ENCODE peak calls at places on chromosomes 11 and 22, in seven cellular contexts. One of them, this sample, is unnamed.
A peak's percentile ranks its signal among the peaks of the same experiment; 100 is the strongest.

GRCh38 chr11:6622261-6623171 is 3.3 kb upstream of the TPP1 start:
- DNase-seq in stimulated activated CD4-positive, alpha-beta T cell treated with anti-CD3 and anti-CD28 coated beads, Interleukin-15, amount 100 ng/mL, for 1 hour: no peak
- DNase-seq in activated effector memory CD4-positive, alpha-beta T cell treated with Interleukin-2 at 50 U/mL for 16 hours: no peak
- DNase-seq in dorsolateral prefrontal cortex: no peak
- DNase-seq in activated CD8-positive, alpha-beta memory T cell treated with anti-CD3 and anti-CD28 coated beads for 4 hours: no peak
- DNase-seq in neural crest cell: no peak
- DNase-seq in CD8-positive, alpha-beta memory T cell: no peak
- DNase-seq in this sample: no peak

GRCh38 chr11:128328955-128329551 is 258.3 kb downstream of the ETS1 start:
- DNase-seq in neural crest cell: no peak
- DNase-seq in activated CD8-positive, alpha-beta memory T cell treated with anti-CD3 and anti-CD28 coated beads for 4 hours: no peak
- DNase-seq in CD8-positive, alpha-beta memory T cell: peak; percentile 58
- DNase-seq in stimulated activated CD4-positive, alpha-beta T cell treated with anti-CD3 and anti-CD28 coated beads, Interleukin-15, amount 100 ng/mL, for 1 hour: no peak
- DNase-seq in dorsolateral prefrontal cortex: no peak
- DNase-seq in activated effector memory CD4-positive, alpha-beta T cell treated with Interleukin-2 at 50 U/mL for 16 hours: no peak
- DNase-seq in this sample: no peak

GRCh38 chr11:44607987-44608386 is 42.5 kb downstream of the CD82 start:
- DNase-seq in stimulated activated CD4-positive, alpha-beta T cell treated with anti-CD3 and anti-CD28 coated beads, Interleukin-15, amount 100 ng/mL, for 1 hour: no peak
- DNase-seq in dorsolateral prefrontal cortex: no peak
- DNase-seq in CD8-positive, alpha-beta memory T cell: no peak
- DNase-seq in activated effector memory CD4-positive, alpha-beta T cell treated with Interleukin-2 at 50 U/mL for 16 hours: no peak
- DNase-seq in activated CD8-positive, alpha-beta memory T cell treated with anti-CD3 and anti-CD28 coated beads for 4 hours: no peak
- DNase-seq in neural crest cell: no peak
- DNase-seq in this sample: no peak

GRCh38 chr11:68974421-68975194 is 6.2 kb downstream of the MRGPRD start:
- DNase-seq in activated effector memory CD4-positive, alpha-beta T cell treated with Interleukin-2 at 50 U/mL for 16 hours: no peak
- DNase-seq in dorsolateral prefrontal cortex: peak; percentile 9
- DNase-seq in neural crest cell: no peak
- DNase-seq in activated CD8-positive, alpha-beta memory T cell treated with anti-CD3 and anti-CD28 coated beads for 4 hours: no peak
- DNase-seq in CD8-positive, alpha-beta memory T cell: peak; percentile 26
- DNase-seq in stimulated activated CD4-positive, alpha-beta T cell treated with anti-CD3 and anti-CD28 coated beads, Interleukin-15, amount 100 ng/mL, for 1 hour: no peak
- DNase-seq in this sample: peak; percentile 61

GRCh38 chr22:43388420-43388851 is 23.4 kb upstream of the MPPED1 start:
- DNase-seq in neural crest cell: peak; percentile 93
- DNase-seq in stimulated activated CD4-positive, alpha-beta T cell treated with anti-CD3 and anti-CD28 coated beads, Interleukin-15, amount 100 ng/mL, for 1 hour: peak; percentile 48
- DNase-seq in activated effector memory CD4-positive, alpha-beta T cell treated with Interleukin-2 at 50 U/mL for 16 hours: peak; percentile 49
- DNase-seq in dorsolateral prefrontal cortex: peak; percentile 80
- DNase-seq in activated CD8-positive, alpha-beta memory T cell treated with anti-CD3 and anti-CD28 coated beads for 4 hours: peak; percentile 50
- DNase-seq in CD8-positive, alpha-beta memory T cell: peak; percentile 81
- DNase-seq in this sample: peak; percentile 87

GRCh38 chr11:73414977-73415492 is 38.8 kb downstream of the RELT start:
- DNase-seq in dorsolateral prefrontal cortex: no peak
- DNase-seq in neural crest cell: no peak
- DNase-seq in activated effector memory CD4-positive, alpha-beta T cell treated with Interleukin-2 at 50 U/mL for 16 hours: no peak
- DNase-seq in stimulated activated CD4-positive, alpha-beta T cell treated with anti-CD3 and anti-CD28 coated beads, Interleukin-15, amount 100 ng/mL, for 1 hour: no peak
- DNase-seq in CD8-positive, alpha-beta memory T cell: no peak
- DNase-seq in activated CD8-positive, alpha-beta memory T cell treated with anti-CD3 and anti-CD28 coated beads for 4 hours: no peak
- DNase-seq in this sample: no peak

GRCh38 chr22:17733484-17733883 is 40.8 kb downstream of the BID start:
- DNase-seq in activated effector memory CD4-positive, alpha-beta T cell treated with Interleukin-2 at 50 U/mL for 16 hours: no peak
- DNase-seq in stimulated activated CD4-positive, alpha-beta T cell treated with anti-CD3 and anti-CD28 coated beads, Interleukin-15, amount 100 ng/mL, for 1 hour: no peak
- DNase-seq in CD8-positive, alpha-beta memory T cell: no peak
- DNase-seq in dorsolateral prefrontal cortex: no peak
- DNase-seq in neural crest cell: no peak
- DNase-seq in activated CD8-positive, alpha-beta memory T cell treated with anti-CD3 and anti-CD28 coated beads for 4 hours: no peak
- DNase-seq in this sample: no peak

GRCh38 chr22:40411506-40411861 is 41.1 kb downstream of the SGSM3 start:
- DNase-seq in activated CD8-positive, alpha-beta memory T cell treated with anti-CD3 and anti-CD28 coated beads for 4 hours: no peak
- DNase-seq in dorsolateral prefrontal cortex: no peak
- DNase-seq in neural crest cell: no peak
- DNase-seq in activated effector memory CD4-positive, alpha-beta T cell treated with Interleukin-2 at 50 U/mL for 16 hours: no peak
- DNase-seq in CD8-positive, alpha-beta memory T cell: no peak
- DNase-seq in stimulated activated CD4-positive, alpha-beta T cell treated with anti-CD3 and anti-CD28 coated beads, Interleukin-15, amount 100 ng/mL, for 1 hour: no peak
- DNase-seq in this sample: no peak

GRCh38 chr22:24427500-24428164 is at the start of gene ADORA2A:
- DNase-seq in activated effector memory CD4-positive, alpha-beta T cell treated with Interleukin-2 at 50 U/mL for 16 hours: peak; percentile 74
- DNase-seq in CD8-positive, alpha-beta memory T cell: peak; percentile 95
- DNase-seq in dorsolateral prefrontal cortex: no peak
- DNase-seq in activated CD8-positive, alpha-beta memory T cell treated with anti-CD3 and anti-CD28 coated beads for 4 hours: peak; percentile 68
- DNase-seq in neural crest cell: no peak
- DNase-seq in stimulated activated CD4-positive, alpha-beta T cell treated with anti-CD3 and anti-CD28 coated beads, Interleukin-15, amount 100 ng/mL, for 1 hour: peak; percentile 64
- DNase-seq in this sample: peak; percentile 77

GRCh38 chr11:844693-845644 is 2.3 kb downstream of the TSPAN4 start:
- DNase-seq in activated CD8-positive, alpha-beta memory T cell treated with anti-CD3 and anti-CD28 coated beads for 4 hours: no peak
- DNase-seq in activated effector memory CD4-positive, alpha-beta T cell treated with Interleukin-2 at 50 U/mL for 16 hours: no peak
- DNase-seq in dorsolateral prefrontal cortex: no peak
- DNase-seq in CD8-positive, alpha-beta memory T cell: no peak
- DNase-seq in neural crest cell: peak; percentile 64
- DNase-seq in stimulated activated CD4-positive, alpha-beta T cell treated with anti-CD3 and anti-CD28 coated beads, Interleukin-15, amount 100 ng/mL, for 1 hour: no peak
- DNase-seq in this sample: peak; percentile 81

GRCh38 chr22:35552186-35552842 is 11.7 kb downstream of the RASD2 start:
- DNase-seq in activated CD8-positive, alpha-beta memory T cell treated with anti-CD3 and anti-CD28 coated beads for 4 hours: peak; percentile 53
- DNase-seq in neural crest cell: peak; percentile 61
- DNase-seq in CD8-positive, alpha-beta memory T cell: peak; percentile 86
- DNase-seq in activated effector memory CD4-positive, alpha-beta T cell treated with Interleukin-2 at 50 U/mL for 16 hours: peak; percentile 69
- DNase-seq in stimulated activated CD4-positive, alpha-beta T cell treated with anti-CD3 and anti-CD28 coated beads, Interleukin-15, amount 100 ng/mL, for 1 hour: peak; percentile 67
- DNase-seq in dorsolateral prefrontal cortex: no peak
- DNase-seq in this sample: peak; percentile 87

GRCh38 chr11:121634889-121635288 is 182.1 kb upstream of the SORL1-AS1 start:
- DNase-seq in stimulated activated CD4-positive, alpha-beta T cell treated with anti-CD3 and anti-CD28 coated beads, Interleukin-15, amount 100 ng/mL, for 1 hour: no peak
- DNase-seq in activated effector memory CD4-positive, alpha-beta T cell treated with Interleukin-2 at 50 U/mL for 16 hours: no peak
- DNase-seq in neural crest cell: no peak
- DNase-seq in dorsolateral prefrontal cortex: no peak
- DNase-seq in CD8-positive, alpha-beta memory T cell: no peak
- DNase-seq in activated CD8-positive, alpha-beta memory T cell treated with anti-CD3 and anti-CD28 coated beads for 4 hours: no peak
- DNase-seq in this sample: no peak

GRCh38 chr11:13972033-13972910 is 9.7 kb downstream of the SPON1 start:
- DNase-seq in activated effector memory CD4-positive, alpha-beta T cell treated with Interleukin-2 at 50 U/mL for 16 hours: no peak
- DNase-seq in CD8-positive, alpha-beta memory T cell: no peak
- DNase-seq in neural crest cell: no peak
- DNase-seq in activated CD8-positive, alpha-beta memory T cell treated with anti-CD3 and anti-CD28 coated beads for 4 hours: no peak
- DNase-seq in stimulated activated CD4-positive, alpha-beta T cell treated with anti-CD3 and anti-CD28 coated beads, Interleukin-15, amount 100 ng/mL, for 1 hour: no peak
- DNase-seq in dorsolateral prefrontal cortex: no peak
- DNase-seq in this sample: no peak

GRCh38 chr11:120929664-120930154 is 94.2 kb upstream of the TBCEL start:
- DNase-seq in dorsolateral prefrontal cortex: no peak
- DNase-seq in activated effector memory CD4-positive, alpha-beta T cell treated with Interleukin-2 at 50 U/mL for 16 hours: no peak
- DNase-seq in CD8-positive, alpha-beta memory T cell: no peak
- DNase-seq in neural crest cell: peak; percentile 59
- DNase-seq in stimulated activated CD4-positive, alpha-beta T cell treated with anti-CD3 and anti-CD28 coated beads, Interleukin-15, amount 100 ng/mL, for 1 hour: no peak
- DNase-seq in activated CD8-positive, alpha-beta memory T cell treated with anti-CD3 and anti-CD28 coated beads for 4 hours: no peak
- DNase-seq in this sample: peak; percentile 70

GRCh38 chr22:35835998-35836691 is 118.5 kb downstream of the APOL5 start:
- DNase-seq in neural crest cell: no peak
- DNase-seq in activated effector memory CD4-positive, alpha-beta T cell treated with Interleukin-2 at 50 U/mL for 16 hours: no peak
- DNase-seq in dorsolateral prefrontal cortex: peak; percentile 39
- DNase-seq in stimulated activated CD4-positive, alpha-beta T cell treated with anti-CD3 and anti-CD28 coated beads, Interleukin-15, amount 100 ng/mL, for 1 hour: no peak
- DNase-seq in CD8-positive, alpha-beta memory T cell: no peak
- DNase-seq in activated CD8-positive, alpha-beta memory T cell treated with anti-CD3 and anti-CD28 coated beads for 4 hours: no peak
- DNase-seq in this sample: no peak

GRCh38 chr11:2273771-2274170 is 3.4 kb upstream of the ASCL2 start:
- DNase-seq in dorsolateral prefrontal cortex: peak; percentile 18
- DNase-seq in stimulated activated CD4-positive, alpha-beta T cell treated with anti-CD3 and anti-CD28 coated beads, Interleukin-15, amount 100 ng/mL, for 1 hour: no peak
- DNase-seq in neural crest cell: no peak
- DNase-seq in CD8-positive, alpha-beta memory T cell: no peak
- DNase-seq in activated effector memory CD4-positive, alpha-beta T cell treated with Interleukin-2 at 50 U/mL for 16 hours: no peak
- DNase-seq in activated CD8-positive, alpha-beta memory T cell treated with anti-CD3 and anti-CD28 coated beads for 4 hours: no peak
- DNase-seq in this sample: no peak

GRCh38 chr11:21588754-21589153 is 604.1 kb upstream of the ANO5 start:
- DNase-seq in activated effector memory CD4-positive, alpha-beta T cell treated with Interleukin-2 at 50 U/mL for 16 hours: no peak
- DNase-seq in neural crest cell: no peak
- DNase-seq in activated CD8-positive, alpha-beta memory T cell treated with anti-CD3 and anti-CD28 coated beads for 4 hours: no peak
- DNase-seq in CD8-positive, alpha-beta memory T cell: no peak
- DNase-seq in stimulated activated CD4-positive, alpha-beta T cell treated with anti-CD3 and anti-CD28 coated beads, Interleukin-15, amount 100 ng/mL, for 1 hour: no peak
- DNase-seq in dorsolateral prefrontal cortex: no peak
- DNase-seq in this sample: no peak

GRCh38 chr11:31531293-31531692 is 21.7 kb downstream of the ELP4 start:
- DNase-seq in activated CD8-positive, alpha-beta memory T cell treated with anti-CD3 and anti-CD28 coated beads for 4 hours: no peak
- DNase-seq in activated effector memory CD4-positive, alpha-beta T cell treated with Interleukin-2 at 50 U/mL for 16 hours: no peak
- DNase-seq in stimulated activated CD4-positive, alpha-beta T cell treated with anti-CD3 and anti-CD28 coated beads, Interleukin-15, amount 100 ng/mL, for 1 hour: no peak
- DNase-seq in neural crest cell: no peak
- DNase-seq in CD8-positive, alpha-beta memory T cell: no peak
- DNase-seq in dorsolateral prefrontal cortex: no peak
- DNase-seq in this sample: no peak

GRCh38 chr11:42161886-42162285 is 702.4 kb upstream of the LRRC4C start:
- DNase-seq in activated CD8-positive, alpha-beta memory T cell treated with anti-CD3 and anti-CD28 coated beads for 4 hours: no peak
- DNase-seq in CD8-positive, alpha-beta memory T cell: no peak
- DNase-seq in neural crest cell: no peak
- DNase-seq in activated effector memory CD4-positive, alpha-beta T cell treated with Interleukin-2 at 50 U/mL for 16 hours: no peak
- DNase-seq in stimulated activated CD4-positive, alpha-beta T cell treated with anti-CD3 and anti-CD28 coated beads, Interleukin-15, amount 100 ng/mL, for 1 hour: no peak
- DNase-seq in dorsolateral prefrontal cortex: no peak
- DNase-seq in this sample: no peak

GRCh38 chr11:130894322-130895025 is 21.8 kb downstream of the SNX19 start:
- DNase-seq in activated effector memory CD4-positive, alpha-beta T cell treated with Interleukin-2 at 50 U/mL for 16 hours: peak; percentile 38
- DNase-seq in dorsolateral prefrontal cortex: peak; percentile 89
- DNase-seq in neural crest cell: peak; percentile 70
- DNase-seq in CD8-positive, alpha-beta memory T cell: peak; percentile 73
- DNase-seq in activated CD8-positive, alpha-beta memory T cell treated with anti-CD3 and anti-CD28 coated beads for 4 hours: peak; percentile 21
- DNase-seq in stimulated activated CD4-positive, alpha-beta T cell treated with anti-CD3 and anti-CD28 coated beads, Interleukin-15, amount 100 ng/mL, for 1 hour: peak; percentile 20
- DNase-seq in this sample: peak; percentile 46

GRCh38 chr11:74019860-74020259 is 11.0 kb upstream of the UCP3 start:
- DNase-seq in CD8-positive, alpha-beta memory T cell: no peak
- DNase-seq in activated CD8-positive, alpha-beta memory T cell treated with anti-CD3 and anti-CD28 coated beads for 4 hours: peak; percentile 20
- DNase-seq in dorsolateral prefrontal cortex: no peak
- DNase-seq in stimulated activated CD4-positive, alpha-beta T cell treated with anti-CD3 and anti-CD28 coated beads, Interleukin-15, amount 100 ng/mL, for 1 hour: no peak
- DNase-seq in activated effector memory CD4-positive, alpha-beta T cell treated with Interleukin-2 at 50 U/mL for 16 hours: no peak
- DNase-seq in neural crest cell: no peak
- DNase-seq in this sample: no peak

GRCh38 chr11:120792306-120792705 is 231.6 kb upstream of the TBCEL start:
- DNase-seq in CD8-positive, alpha-beta memory T cell: no peak
- DNase-seq in neural crest cell: no peak
- DNase-seq in dorsolateral prefrontal cortex: no peak
- DNase-seq in activated effector memory CD4-positive, alpha-beta T cell treated with Interleukin-2 at 50 U/mL for 16 hours: no peak
- DNase-seq in activated CD8-positive, alpha-beta memory T cell treated with anti-CD3 and anti-CD28 coated beads for 4 hours: no peak
- DNase-seq in stimulated activated CD4-positive, alpha-beta T cell treated with anti-CD3 and anti-CD28 coated beads, Interleukin-15, amount 100 ng/mL, for 1 hour: no peak
- DNase-seq in this sample: no peak